ENCODE peak calls at places on chromosomes 2 and 18, in six cellular contexts. W is BE2C, A is neural progenitor cell, M is A549, Z is endodermal cell, H is H9. J is an unnamed sample.

GRCh38 chr18:56702946-56703345 is 51.8 kb downstream of the WDR7 start:
- DNase-seq in W (peak), A (peak), M (peak), Z (no peak), H (no peak), J (peak)

GRCh38 chr2:176149484-176150337 is 1.6 kb upstream of the HOXD4 start:
- DNase-seq in W (no peak), A (no peak), M (no peak), Z (peak), H (no peak), J (no peak)

GRCh38 chr2:16002144-16002543 is 61.8 kb downstream of the MYCN start:
- DNase-seq in W (no peak), A (no peak), M (no peak), Z (no peak), H (no peak), J (no peak)

GRCh38 chr2:224709276-224709675 is 6.9 kb downstream of the CCDC195 start:
- DNase-seq in W (no peak), A (no peak), M (no peak), Z (no peak), H (no peak), J (no peak)

GRCh38 chr2:197889041-197889440 is 84.6 kb downstream of the PLCL1 start:
- DNase-seq in W (no peak), A (peak), M (no peak), Z (peak), H (no peak), J (no peak)

GRCh38 chr18:46408334-46408987 is 248.6 kb downstream of the LOXHD1 start:
- DNase-seq in W (no peak), A (peak), M (peak), Z (peak), H (peak), J (no peak)

GRCh38 chr2:206275274-206276160 is 1.1 kb downstream of the ZDBF2 start:
- DNase-seq in W (no peak), A (peak), M (peak), Z (no peak), H (no peak), J (no peak)

GRCh38 chr18:67266591-67267237 is 249.8 kb downstream of the DSEL start:
- DNase-seq in W (no peak), A (no peak), M (peak), Z (no peak), H (no peak), J (no peak)

GRCh38 chr2:11873766-11874165 is 127.3 kb downstream of the LPIN1 start:
- DNase-seq in W (no peak), A (no peak), M (no peak), Z (no peak), H (no peak), J (no peak)

GRCh38 chr2:84782717-84783442 is 98.0 kb downstream of the TRABD2A start:
- DNase-seq in W (no peak), A (no peak), M (no peak), Z (no peak), H (no peak), J (no peak)

GRCh38 chr2:127118467-127118866 is 11.5 kb upstream of the BIN1 start:
- DNase-seq in W (no peak), A (no peak), M (no peak), Z (no peak), H (no peak), J (no peak)

GRCh38 chr2:230684222-230685164 is 28.1 kb upstream of the CAB39 start:
- DNase-seq in W (no peak), A (no peak), M (peak), Z (no peak), H (no peak), J (no peak)

GRCh38 chr2:180739070-180739469 is 241.3 kb upstream of the UBE2E3 start:
- DNase-seq in W (no peak), A (no peak), M (no peak), Z (no peak), H (no peak), J (no peak)

GRCh38 chr2:46942143-46942526 is 26.5 kb upstream of the MCFD2 start:
- DNase-seq in W (no peak), A (peak), M (no peak), Z (no peak), H (no peak), J (no peak)

GRCh38 chr2:1556776-1557466 is 143.7 kb downstream of the TPO start:
- DNase-seq in W (no peak), A (no peak), M (peak), Z (no peak), H (no peak), J (no peak)

GRCh38 chr2:144071461-144071860 is 448.5 kb downstream of the ZEB2 start:
- DNase-seq in W (no peak), A (no peak), M (no peak), Z (no peak), H (no peak), J (no peak)
- TF ChIP-seq CTCF in W (no peak), A (no peak), M (no peak), Z (peak), H (peak), J (no peak)

GRCh38 chr2:96816127-96816835 is at the start of gene CNNM3:
- DNase-seq in W (peak), A (peak), M (peak), Z (peak), H (peak), J (peak)
- TF ChIP-seq CTCF in W (peak), A (peak), M (peak), Z (peak), H (peak), J (peak)

GRCh38 chr2:240968731-240969624 is 29.4 kb upstream of the SNED1 start:
- DNase-seq in W (peak), A (peak), M (no peak), Z (peak), H (peak), J (peak)
- TF ChIP-seq CTCF in W (peak), A (no peak), M (no peak), Z (peak), H (peak), J (no peak)

DNA sequence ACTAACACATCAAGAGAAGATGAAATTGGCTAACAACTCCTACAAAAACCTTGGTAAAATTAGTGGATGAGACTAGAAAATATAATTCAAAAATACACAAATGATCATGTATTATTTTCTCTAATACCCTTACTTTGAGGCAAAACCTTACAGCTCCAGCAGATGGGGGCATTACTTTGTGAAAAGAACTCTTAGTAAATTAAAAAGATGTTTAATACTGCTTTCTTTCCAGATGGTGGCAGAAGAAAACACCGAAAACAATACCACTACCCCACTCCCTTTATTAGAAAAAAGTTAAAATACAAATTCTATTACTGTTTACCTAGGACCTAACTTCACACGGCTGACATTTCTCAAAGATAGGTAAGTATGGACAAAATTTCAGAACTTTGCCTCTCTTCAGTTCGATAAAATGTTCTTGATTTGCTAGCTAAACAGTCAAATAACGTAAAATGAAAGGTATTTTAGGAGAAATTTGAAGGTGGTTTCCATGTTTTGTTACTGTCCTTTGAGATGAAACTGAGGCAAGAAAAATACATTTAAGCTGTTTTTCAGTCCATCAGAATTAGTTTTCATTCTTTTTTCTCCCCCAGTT is 30.6 kb downstream of the ORC4 start:
- DNase-seq in W (no peak), A (peak), M (peak), Z (no peak), H (no peak), J (no peak)
- TF ChIP-seq CTCF in W (peak), A (peak), M (peak), Z (peak), H (peak), J (peak)

GRCh38 chr2:7884338-7884737 is 797.5 kb upstream of the ID2 start:
- DNase-seq in W (peak), A (no peak), M (no peak), Z (peak), H (no peak), J (no peak)

GRCh38 chr2:7880561-7880960 is 801.3 kb upstream of the ID2 start:
- DNase-seq in W (no peak), A (no peak), M (no peak), Z (peak), H (no peak), J (no peak)

GRCh38 chr2:7881456-7881855 is 800.4 kb upstream of the ID2 start:
- DNase-seq in W (no peak), A (no peak), M (no peak), Z (peak), H (no peak), J (no peak)

GRCh38 chr2:7881038-7881437 is 800.8 kb upstream of the ID2 start:
- DNase-seq in W (no peak), A (no peak), M (no peak), Z (no peak), H (no peak), J (no peak)

GRCh38 chr2:7882296-7882695 is 799.6 kb upstream of the ID2 start:
- DNase-seq in W (no peak), A (no peak), M (no peak), Z (peak), H (no peak), J (no peak)
- TF ChIP-seq CTCF in W (no peak), A (no peak), M (no peak), Z (peak), H (peak), J (no peak)

J was measured in nephron progenitor cell.